ENCODE peak calls at places on chromosomes 7 and 10, in nine cellular contexts. One of them, this sample, is unnamed.

GRCh38 chr10:44830022-44830421 is 81.1 kb upstream of the TMEM72 start:
- DNase-seq in naive thymus-derived CD8-positive, alpha-beta T cell: no peak
- DNase-seq in iPS-NIHi11: no peak
- DNase-seq in NCI-H1105 treated with DMSO at 0.1 percent for 48 hours: no peak
- DNase-seq in GM10248: no peak
- DNase-seq in mucosa of gallbladder: no peak
- DNase-seq in ACHN: peak
- DNase-seq in stimulated activated naive B cell treated with anti-CD40 and anti-IgM and Interleukin-4, amounts not matched to agents 10 μg/mL and 1 μg/mL and 100 μg/mL, for 72 hours: no peak
- DNase-seq in COR-L47: no peak
- DNase-seq in this sample: no peak

GRCh38 chr7:36215017-36215621 is 62.1 kb downstream of the EEPD1 start:
- DNase-seq in naive thymus-derived CD8-positive, alpha-beta T cell: no peak
- DNase-seq in iPS-NIHi11: peak
- DNase-seq in NCI-H1105 treated with DMSO at 0.1 percent for 48 hours: no peak
- DNase-seq in GM10248: no peak
- DNase-seq in mucosa of gallbladder: no peak
- DNase-seq in ACHN: no peak
- DNase-seq in stimulated activated naive B cell treated with anti-CD40 and anti-IgM and Interleukin-4, amounts not matched to agents 10 μg/mL and 1 μg/mL and 100 μg/mL, for 72 hours: no peak
- DNase-seq in COR-L47: no peak
- DNase-seq in this sample: no peak

GRCh38 chr7:877312-878232 is 1.2 kb downstream of the GET4 start:
- DNase-seq in naive thymus-derived CD8-positive, alpha-beta T cell: no peak
- DNase-seq in iPS-NIHi11: no peak
- DNase-seq in NCI-H1105 treated with DMSO at 0.1 percent for 48 hours: peak
- DNase-seq in GM10248: no peak
- DNase-seq in mucosa of gallbladder: no peak
- DNase-seq in ACHN: peak
- DNase-seq in stimulated activated naive B cell treated with anti-CD40 and anti-IgM and Interleukin-4, amounts not matched to agents 10 μg/mL and 1 μg/mL and 100 μg/mL, for 72 hours: no peak
- DNase-seq in COR-L47: no peak
- DNase-seq in this sample: no peak

GRCh38 chr10:132515811-132516726 is 21.5 kb upstream of the INPP5A start:
- DNase-seq in naive thymus-derived CD8-positive, alpha-beta T cell: no peak
- DNase-seq in iPS-NIHi11: no peak
- DNase-seq in NCI-H1105 treated with DMSO at 0.1 percent for 48 hours: no peak
- DNase-seq in GM10248: no peak
- DNase-seq in mucosa of gallbladder: no peak
- DNase-seq in ACHN: no peak
- DNase-seq in stimulated activated naive B cell treated with anti-CD40 and anti-IgM and Interleukin-4, amounts not matched to agents 10 μg/mL and 1 μg/mL and 100 μg/mL, for 72 hours: no peak
- DNase-seq in COR-L47: no peak
- DNase-seq in this sample: no peak

GRCh38 chr7:143490719-143491306 is 13.1 kb downstream of the TAS2R41 start:
- DNase-seq in naive thymus-derived CD8-positive, alpha-beta T cell: no peak
- DNase-seq in iPS-NIHi11: peak
- DNase-seq in NCI-H1105 treated with DMSO at 0.1 percent for 48 hours: no peak
- DNase-seq in GM10248: no peak
- DNase-seq in mucosa of gallbladder: no peak
- DNase-seq in ACHN: peak
- DNase-seq in stimulated activated naive B cell treated with anti-CD40 and anti-IgM and Interleukin-4, amounts not matched to agents 10 μg/mL and 1 μg/mL and 100 μg/mL, for 72 hours: no peak
- DNase-seq in COR-L47: no peak
- DNase-seq in this sample: no peak

GRCh38 chr10:131310054-131310903 is 1.2 kb downstream of the TCERG1L start:
- DNase-seq in naive thymus-derived CD8-positive, alpha-beta T cell: no peak
- DNase-seq in iPS-NIHi11: no peak
- DNase-seq in NCI-H1105 treated with DMSO at 0.1 percent for 48 hours: peak
- DNase-seq in GM10248: no peak
- DNase-seq in mucosa of gallbladder: no peak
- DNase-seq in ACHN: no peak
- DNase-seq in stimulated activated naive B cell treated with anti-CD40 and anti-IgM and Interleukin-4, amounts not matched to agents 10 μg/mL and 1 μg/mL and 100 μg/mL, for 72 hours: no peak
- DNase-seq in COR-L47: no peak
- DNase-seq in this sample: no peak

GRCh38 chr7:1204460-1204859 is 28.2 kb upstream of the UNCX start:
- DNase-seq in naive thymus-derived CD8-positive, alpha-beta T cell: no peak
- DNase-seq in iPS-NIHi11: no peak
- DNase-seq in NCI-H1105 treated with DMSO at 0.1 percent for 48 hours: no peak
- DNase-seq in GM10248: no peak
- DNase-seq in mucosa of gallbladder: no peak
- DNase-seq in ACHN: no peak
- DNase-seq in stimulated activated naive B cell treated with anti-CD40 and anti-IgM and Interleukin-4, amounts not matched to agents 10 μg/mL and 1 μg/mL and 100 μg/mL, for 72 hours: no peak
- DNase-seq in COR-L47: no peak
- DNase-seq in this sample: no peak

GRCh38 chr7:114819629-114820362 is 102.1 kb upstream of the MDFIC start:
- DNase-seq in naive thymus-derived CD8-positive, alpha-beta T cell: no peak
- DNase-seq in iPS-NIHi11: no peak
- DNase-seq in NCI-H1105 treated with DMSO at 0.1 percent for 48 hours: no peak
- DNase-seq in GM10248: no peak
- DNase-seq in mucosa of gallbladder: no peak
- DNase-seq in ACHN: peak
- DNase-seq in stimulated activated naive B cell treated with anti-CD40 and anti-IgM and Interleukin-4, amounts not matched to agents 10 μg/mL and 1 μg/mL and 100 μg/mL, for 72 hours: no peak
- DNase-seq in COR-L47: no peak
- DNase-seq in this sample: no peak

GRCh38 chr7:106065560-106066500 is 46.3 kb downstream of the SYPL1 start:
- DNase-seq in naive thymus-derived CD8-positive, alpha-beta T cell: no peak
- DNase-seq in iPS-NIHi11: no peak
- DNase-seq in NCI-H1105 treated with DMSO at 0.1 percent for 48 hours: no peak
- DNase-seq in GM10248: no peak
- DNase-seq in mucosa of gallbladder: no peak
- DNase-seq in ACHN: peak
- DNase-seq in stimulated activated naive B cell treated with anti-CD40 and anti-IgM and Interleukin-4, amounts not matched to agents 10 μg/mL and 1 μg/mL and 100 μg/mL, for 72 hours: no peak
- DNase-seq in COR-L47: no peak
- DNase-seq in this sample: no peak

GRCh38 chr7:156523447-156524048 is 117.0 kb upstream of the RNF32 start:
- DNase-seq in naive thymus-derived CD8-positive, alpha-beta T cell: no peak
- DNase-seq in iPS-NIHi11: no peak
- DNase-seq in NCI-H1105 treated with DMSO at 0.1 percent for 48 hours: no peak
- DNase-seq in GM10248: no peak
- DNase-seq in mucosa of gallbladder: no peak
- DNase-seq in ACHN: no peak
- DNase-seq in stimulated activated naive B cell treated with anti-CD40 and anti-IgM and Interleukin-4, amounts not matched to agents 10 μg/mL and 1 μg/mL and 100 μg/mL, for 72 hours: no peak
- DNase-seq in COR-L47: no peak
- DNase-seq in this sample: no peak

GRCh38 chr7:150412518-150413247 is 33.6 kb downstream of the ZNF775 start:
- DNase-seq in naive thymus-derived CD8-positive, alpha-beta T cell: no peak
- DNase-seq in iPS-NIHi11: no peak
- DNase-seq in NCI-H1105 treated with DMSO at 0.1 percent for 48 hours: no peak
- DNase-seq in GM10248: no peak
- DNase-seq in mucosa of gallbladder: no peak
- DNase-seq in ACHN: no peak
- DNase-seq in stimulated activated naive B cell treated with anti-CD40 and anti-IgM and Interleukin-4, amounts not matched to agents 10 μg/mL and 1 μg/mL and 100 μg/mL, for 72 hours: no peak
- DNase-seq in COR-L47: no peak
- DNase-seq in this sample: no peak

GRCh38 chr7:129557686-129558481 is 53.6 kb upstream of the NRF1 start:
- DNase-seq in naive thymus-derived CD8-positive, alpha-beta T cell: no peak
- DNase-seq in iPS-NIHi11: peak
- DNase-seq in NCI-H1105 treated with DMSO at 0.1 percent for 48 hours: no peak
- DNase-seq in GM10248: no peak
- DNase-seq in mucosa of gallbladder: no peak
- DNase-seq in ACHN: no peak
- DNase-seq in stimulated activated naive B cell treated with anti-CD40 and anti-IgM and Interleukin-4, amounts not matched to agents 10 μg/mL and 1 μg/mL and 100 μg/mL, for 72 hours: no peak
- DNase-seq in COR-L47: no peak
- DNase-seq in this sample: no peak

GRCh38 chr10:116766241-116767198 is 24.2 kb upstream of the HSPA12A start:
- DNase-seq in naive thymus-derived CD8-positive, alpha-beta T cell: no peak
- DNase-seq in iPS-NIHi11: no peak
- DNase-seq in NCI-H1105 treated with DMSO at 0.1 percent for 48 hours: no peak
- DNase-seq in GM10248: no peak
- DNase-seq in mucosa of gallbladder: no peak
- DNase-seq in ACHN: peak
- DNase-seq in stimulated activated naive B cell treated with anti-CD40 and anti-IgM and Interleukin-4, amounts not matched to agents 10 μg/mL and 1 μg/mL and 100 μg/mL, for 72 hours: no peak
- DNase-seq in COR-L47: no peak
- DNase-seq in this sample: no peak

GRCh38 chr10:120103957-120104560 is 211.5 kb downstream of the SEC23IP start:
- DNase-seq in naive thymus-derived CD8-positive, alpha-beta T cell: no peak
- DNase-seq in iPS-NIHi11: no peak
- DNase-seq in NCI-H1105 treated with DMSO at 0.1 percent for 48 hours: no peak
- DNase-seq in GM10248: no peak
- DNase-seq in mucosa of gallbladder: no peak
- DNase-seq in ACHN: no peak
- DNase-seq in stimulated activated naive B cell treated with anti-CD40 and anti-IgM and Interleukin-4, amounts not matched to agents 10 μg/mL and 1 μg/mL and 100 μg/mL, for 72 hours: no peak
- DNase-seq in COR-L47: no peak
- DNase-seq in this sample: no peak

GRCh38 chr7:157792241-157792950 is 455.6 kb downstream of the DNAJB6 start:
- DNase-seq in naive thymus-derived CD8-positive, alpha-beta T cell: no peak
- DNase-seq in iPS-NIHi11: no peak
- DNase-seq in NCI-H1105 treated with DMSO at 0.1 percent for 48 hours: no peak
- DNase-seq in GM10248: no peak
- DNase-seq in mucosa of gallbladder: no peak
- DNase-seq in ACHN: no peak
- DNase-seq in stimulated activated naive B cell treated with anti-CD40 and anti-IgM and Interleukin-4, amounts not matched to agents 10 μg/mL and 1 μg/mL and 100 μg/mL, for 72 hours: no peak
- DNase-seq in COR-L47: no peak
- DNase-seq in this sample: no peak

GRCh38 chr7:75649462-75649861 is 89.3 kb downstream of the HIP1 start:
- DNase-seq in naive thymus-derived CD8-positive, alpha-beta T cell: no peak
- DNase-seq in iPS-NIHi11: no peak
- DNase-seq in NCI-H1105 treated with DMSO at 0.1 percent for 48 hours: no peak
- DNase-seq in GM10248: no peak
- DNase-seq in mucosa of gallbladder: no peak
- DNase-seq in ACHN: no peak
- DNase-seq in stimulated activated naive B cell treated with anti-CD40 and anti-IgM and Interleukin-4, amounts not matched to agents 10 μg/mL and 1 μg/mL and 100 μg/mL, for 72 hours: no peak
- DNase-seq in COR-L47: peak
- DNase-seq in this sample: no peak

GRCh38 chr10:78875331-78875877 is 193.4 kb upstream of the ZMIZ1 start:
- DNase-seq in naive thymus-derived CD8-positive, alpha-beta T cell: no peak
- DNase-seq in iPS-NIHi11: no peak
- DNase-seq in NCI-H1105 treated with DMSO at 0.1 percent for 48 hours: no peak
- DNase-seq in GM10248: no peak
- DNase-seq in mucosa of gallbladder: no peak
- DNase-seq in ACHN: no peak
- DNase-seq in stimulated activated naive B cell treated with anti-CD40 and anti-IgM and Interleukin-4, amounts not matched to agents 10 μg/mL and 1 μg/mL and 100 μg/mL, for 72 hours: no peak
- DNase-seq in COR-L47: no peak
- DNase-seq in this sample: no peak

This sample was measured in T follicular helper cell.